ENCODE peak calls at places on chromosomes 16 and 17, in five cellular contexts. W is H1, R is HepG2, H is K562, K is GM12878. F is an unnamed sample.

GRCh38 chr17:66637491-66637890 is 197.4 kb upstream of the CACNG5 start:
- DNase-seq in H (no peak), K (no peak), R (no peak), W (no peak), F (no peak)

GRCh38 chr17:28641579-28641978 is 3.4 kb downstream of the BLTP2 start:
- DNase-seq in K (no peak), H (no peak), W (no peak), R (peak), F (no peak)

GRCh38 chr17:31559647-31560501 is 168.4 kb downstream of the RAB11FIP4 start:
- DNase-seq in W (peak), K (no peak), H (no peak), R (no peak), F (peak)

GRCh38 chr17:47742319-47743181 is 9.5 kb downstream of the TBX21 start:
- DNase-seq in W (peak), H (peak), K (no peak), R (peak), F (no peak)

GRCh38 chr16:85330694-85331188 is 218.5 kb upstream of the CIBAR2 start:
- DNase-seq in H (peak), R (peak), K (no peak), W (no peak), F (peak)

GRCh38 chr16:10752843-10753523 is 9.3 kb downstream of the NUBP1 start:
- DNase-seq in R (no peak), W (no peak), H (no peak), K (peak), F (no peak)

GRCh38 chr17:83170571-83171260 is 91.3 kb downstream of the METRNL start:
- DNase-seq in R (no peak), W (no peak), H (no peak), K (no peak), F (no peak)

GRCh38 chr16:50878536-50878935 is 136.7 kb downstream of the CYLD start:
- DNase-seq in H (no peak), W (no peak), K (no peak), R (no peak), F (no peak)

GRCh38 chr16:54326266-54326662 is 39.7 kb upstream of the IRX3 start:
- DNase-seq in R (no peak), K (no peak), H (no peak), W (no peak), F (no peak)

GRCh38 chr17:59505610-59506276 is 59.7 kb upstream of the DHX40 start:
- DNase-seq in W (no peak), H (no peak), K (no peak), R (peak), F (no peak)

GRCh38 chr17:77363821-77364361 is 223.1 kb downstream of the SEC14L1 start:
- DNase-seq in W (no peak), R (peak), K (no peak), H (peak), F (no peak)

GRCh38 chr16:67860589-67861398 is 12.1 kb upstream of the EDC4 start:
- DNase-seq in H (no peak), K (no peak), W (no peak), R (no peak), F (peak)

GRCh38 chr17:64941761-64942160 is 22.5 kb upstream of the LRRC37A3 start:
- DNase-seq in R (no peak), K (no peak), W (no peak), H (no peak), F (no peak)

GRCh38 chr16:2365895-2366294 is 25.4 kb upstream of the ABCA3 start:
- DNase-seq in W (no peak), H (no peak), R (no peak), K (no peak), F (no peak)

GRCh38 chr17:70084476-70084875 is 9.5 kb downstream of the KCNJ16 start:
- DNase-seq in H (no peak), R (no peak), K (no peak), W (no peak), F (no peak)

GRCh38 chr17:70078994-70079531 is 4.0 kb downstream of the KCNJ16 start:
- DNase-seq in H (no peak), K (no peak), R (no peak), W (no peak), F (no peak)

GRCh38 chr17:70078549-70078948 is 3.5 kb downstream of the KCNJ16 start:
- DNase-seq in H (no peak), W (no peak), R (no peak), K (no peak), F (no peak)

GRCh38 chr17:70081885-70082284 is 6.9 kb downstream of the KCNJ16 start:
- DNase-seq in W (no peak), H (no peak), K (no peak), R (no peak), F (no peak)

GRCh38 chr17:70080541-70081347 is 5.7 kb downstream of the KCNJ16 start:
- DNase-seq in W (no peak), R (no peak), K (no peak), H (no peak), F (no peak)
- TF ChIP-seq HDAC2 in W (no peak), R (no peak), K (no peak), H (no peak), F (no peak)

GRCh38 chr17:32909787-32910369 is 18.1 kb upstream of the TMEM98 start:
- DNase-seq in W (peak), R (peak), H (peak), K (peak), F (peak)
- TF ChIP-seq HDAC2 in W (no peak), R (peak), H (no peak), K (no peak), F (no peak)

GRCh38 chr16:81410643-81411235 is 33.9 kb upstream of the CMIP start:
- DNase-seq in R (no peak), H (no peak), K (no peak), W (no peak), F (no peak)
- TF ChIP-seq HDAC2 in R (no peak), H (no peak), K (no peak), W (no peak), F (no peak)

GRCh38 chr17:9924735-9925191 is 19.7 kb upstream of the RCVRN start:
- DNase-seq in K (peak), R (peak), W (no peak), H (peak), F (peak)
- TF ChIP-seq HDAC2 in K (no peak), R (no peak), W (no peak), H (no peak), F (no peak)

GRCh38 chr16:17275989-17276530 is 194.7 kb downstream of the XYLT1 start:
- DNase-seq in R (no peak), W (no peak), H (no peak), K (no peak), F (no peak)
- TF ChIP-seq HDAC2 in R (no peak), W (no peak), H (no peak), K (no peak), F (no peak)

GRCh38 chr17:20270336-20270735 is 197.0 kb downstream of the LGALS9B start:
- DNase-seq in W (no peak), K (no peak), H (no peak), R (no peak), F (no peak)

GRCh38 chr17:20266806-20267458 is 200.4 kb downstream of the LGALS9B start:
- DNase-seq in K (no peak), H (peak), W (no peak), R (no peak), F (no peak)

GRCh38 chr17:20264996-20265395 is 202.3 kb downstream of the LGALS9B start:
- DNase-seq in W (no peak), R (no peak), H (no peak), K (no peak), F (no peak)

GRCh38 chr17:20268700-20269475 is 198.5 kb downstream of the LGALS9B start:
- DNase-seq in W (no peak), K (no peak), R (no peak), H (no peak), F (no peak)

DNA sequence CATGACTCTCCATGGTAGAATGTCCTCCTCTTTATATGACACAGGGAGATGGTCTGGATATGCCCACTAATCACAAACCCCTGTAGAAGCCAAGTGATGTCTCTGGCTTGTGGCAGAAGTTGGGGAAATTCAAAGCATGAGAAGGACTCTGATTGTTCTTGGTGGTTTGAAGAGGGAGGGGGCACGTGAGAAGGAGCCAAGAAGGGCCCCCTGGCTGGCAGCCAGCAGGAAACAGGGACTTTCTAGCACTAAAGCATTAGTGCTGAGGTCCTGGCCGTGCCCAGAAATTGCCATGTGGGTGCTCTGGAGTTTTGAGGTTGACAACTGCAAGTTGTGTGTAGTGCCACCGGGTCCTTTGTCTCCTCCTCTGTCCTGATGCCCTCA is 199.9 kb downstream of the LGALS9B start:
- DNase-seq in K (peak), R (no peak), W (no peak), H (no peak), F (no peak)
- TF ChIP-seq HDAC2 in K (no peak), R (no peak), W (no peak), H (no peak), F (no peak)

GRCh38 chr17:75049057-75049456 is 2.0 kb downstream of the KCTD2 start:
- DNase-seq in K (no peak), H (no peak), R (peak), W (no peak), F (no peak)

GRCh38 chr17:75047398-75048098 is 523 bp downstream of the KCTD2 start:
- DNase-seq in W (no peak), K (no peak), H (no peak), R (no peak), F (no peak)

GRCh38 chr17:75051941-75052340 is 4.9 kb downstream of the KCTD2 start:
- DNase-seq in R (no peak), H (no peak), K (no peak), W (no peak), F (no peak)

GRCh38 chr17:75046583-75047289 is at the start of the genes ATP5PD and KCTD2:
- DNase-seq in H (peak), W (peak), R (peak), K (peak), F (peak)

DNA sequence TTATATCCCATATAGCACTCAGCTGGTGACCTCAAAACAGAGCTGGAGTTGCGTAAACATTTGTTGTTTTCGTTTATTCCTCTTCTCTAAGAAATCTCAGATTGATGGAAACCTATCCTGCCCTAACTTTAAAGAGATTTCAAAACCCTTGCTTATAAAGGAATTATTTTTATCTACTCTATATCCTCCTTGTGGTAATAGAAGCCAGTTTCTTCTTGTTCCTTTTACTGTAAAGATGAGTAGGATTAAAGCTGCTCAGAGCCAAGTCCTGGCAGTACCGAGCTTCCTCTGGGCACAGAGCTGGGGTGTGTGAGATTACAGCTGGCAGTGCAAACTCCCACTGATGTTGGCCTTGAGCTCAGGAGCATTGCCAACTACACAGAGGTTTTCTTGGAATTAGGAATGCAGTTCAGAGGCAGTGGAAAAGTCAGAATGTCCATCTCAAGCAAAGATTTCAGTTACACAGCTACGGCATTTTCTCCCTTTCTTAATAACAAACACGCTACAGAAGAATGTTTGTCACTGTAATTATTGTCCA is 1.4 kb downstream of the KCTD2 start:
- DNase-seq in W (no peak), R (no peak), H (no peak), K (no peak), F (no peak)
- TF ChIP-seq HDAC2 in W (no peak), R (no peak), H (no peak), K (no peak), F (no peak)

GRCh38 chr17:40848583-40849235 is 18.3 kb downstream of the KRT12 start:
- DNase-seq in H (no peak), K (no peak), W (no peak), R (no peak), F (no peak)
- TF ChIP-seq HDAC2 in H (no peak), K (no peak), W (no peak), R (no peak), F (no peak)

GRCh38 chr17:12431188-12431587 is 234.5 kb upstream of the MYOCD start:
- DNase-seq in R (no peak), W (no peak), H (no peak), K (peak), F (no peak)
- TF ChIP-seq HDAC2 in R (no peak), W (no peak), H (no peak), K (no peak), F (no peak)

DNA sequence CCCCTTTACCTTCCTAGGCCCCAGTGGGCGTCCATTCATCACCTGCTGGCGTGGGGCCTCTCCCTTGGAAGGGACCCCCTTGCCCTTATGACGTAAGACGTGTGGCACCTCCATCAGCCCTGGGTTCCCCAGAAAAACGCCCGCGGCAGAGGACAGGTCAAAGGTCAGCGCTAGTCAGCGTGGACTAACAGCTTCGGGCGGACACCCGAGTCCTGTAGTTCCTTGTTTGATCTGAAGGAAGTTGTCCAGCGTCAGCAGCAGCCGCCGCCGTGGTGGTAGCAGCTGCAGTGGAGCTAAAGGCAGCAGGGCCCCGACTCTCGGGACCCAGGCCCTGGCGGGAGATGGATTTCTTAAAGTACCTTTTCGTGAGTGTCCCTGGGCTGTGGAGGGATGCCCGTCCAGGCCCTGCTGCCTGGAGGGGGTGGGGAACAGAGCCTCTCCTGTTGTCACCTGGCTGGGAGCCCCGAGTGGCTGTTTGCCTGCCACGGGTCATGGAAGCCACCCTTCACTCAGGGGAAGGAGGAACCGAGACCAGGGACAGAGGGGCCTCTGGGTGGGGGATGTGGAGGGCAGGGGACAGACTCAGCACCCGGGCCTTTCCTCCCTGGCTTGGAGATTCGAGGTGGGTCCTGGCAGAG is 123.6 kb downstream of the OR1D5 start:
- DNase-seq in W (no peak), R (no peak), H (no peak), K (no peak), F (no peak)
- TF ChIP-seq HDAC2 in W (no peak), R (no peak), H (no peak), K (no peak), F (no peak)